ENCODE peak calls at places on chromosomes 11 and 22, in five cellular contexts. Y is central memory CD4-positive, alpha-beta T cell; Z is kidney; H is KBM-7; W is NCI-H460. X is an unnamed sample.

GRCh38 chr11:78767409-78767932 is 192.8 kb upstream of the NARS2 start:
- DNase-seq in Y (no peak), Z (no peak), H (no peak), W (no peak), X (no peak)

GRCh38 chr22:28904211-28904808 is 20.9 kb downstream of the ZNRF3 start:
- DNase-seq in Y (no peak), Z (no peak), H (no peak), W (no peak), X (no peak)

GRCh38 chr11:56706486-56706885 is 7.6 kb downstream of the OR9G1 start:
- DNase-seq in Y (no peak), Z (no peak), H (no peak), W (no peak), X (no peak)

GRCh38 chr22:40586781-40587180 is 49.7 kb downstream of the MRTFA start:
- DNase-seq in Y (no peak), Z (no peak), H (no peak), W (no peak), X (no peak)

GRCh38 chr11:106087815-106088435 is 10.5 kb downstream of the AASDHPPT start:
- DNase-seq in Y (peak), Z (no peak), H (peak), W (peak), X (peak)

GRCh38 chr11:70505331-70505731 is 107.0 kb downstream of the CTTN start:
- DNase-seq in Y (no peak), Z (peak), H (no peak), W (no peak), X (no peak)

GRCh38 chr22:39173787-39174497 is 21.5 kb upstream of the CBX7 start:
- DNase-seq in Y (peak), Z (no peak), H (no peak), W (no peak), X (no peak)

GRCh38 chr11:86792150-86792549 is 8.2 kb upstream of the PRSS23 start:
- DNase-seq in Y (no peak), Z (no peak), H (no peak), W (no peak), X (no peak)

GRCh38 chr11:124610295-124610694 is 933 bp upstream of the PANX3 start:
- DNase-seq in Y (no peak), Z (no peak), H (no peak), W (no peak), X (no peak)

GRCh38 chr11:126547691-126548090 is 192.2 kb downstream of the ST3GAL4 start:
- DNase-seq in Y (no peak), Z (no peak), H (no peak), W (no peak), X (no peak)

GRCh38 chr11:108697872-108698473 is 33.1 kb downstream of the DDX10 start:
- DNase-seq in Y (no peak), Z (no peak), H (peak), W (peak), X (peak)

GRCh38 chr22:33350391-33350955 is 292.3 kb upstream of the SYN3 start:
- DNase-seq in Y (no peak), Z (no peak), H (no peak), W (no peak), X (no peak)

GRCh38 chr11:16607675-16608644 is 130.5 kb upstream of the C11orf58 start:
- DNase-seq in Y (no peak), Z (peak), H (no peak), W (peak), X (no peak)

GRCh38 chr11:2752923-2753322 is 53.1 kb upstream of the KCNQ1OT1 start:
- DNase-seq in Y (no peak), Z (no peak), H (no peak), W (no peak), X (no peak)

GRCh38 chr11:11251394-11251970 is 101.6 kb downstream of the CSNK2A3 start:
- DNase-seq in Y (no peak), Z (no peak), H (no peak), W (no peak), X (peak)

GRCh38 chr11:95922536-95923440 is 1.1 kb downstream of the MTMR2 start:
- DNase-seq in Y (no peak), Z (no peak), H (peak), W (no peak), X (peak)